ENCODE peak calls at places on chromosomes 3 and 15, in six cellular contexts. H is NCI-H2171; E is activated naive CD4-positive, alpha-beta T cell treated with anti-CD3 and anti-CD28 coated beads, Interleukin-2, amount 50 U/mL, for 72 hours; A is choroid plexus epithelial cell; M is HTR-8/SVneo; J is sciatic nerve. Z is an unnamed sample.

GRCh38 chr15:49439678-49440375 is 16.8 kb downstream of the FGF7 start:
- DNase-seq in H (no peak), E (no peak), A (no peak), M (no peak), J (no peak), Z (no peak)

GRCh38 chr3:190912736-190913135 is 50.2 kb upstream of the GMNC start:
- DNase-seq in H (no peak), E (no peak), A (no peak), M (no peak), J (no peak), Z (no peak)

GRCh38 chr15:67501177-67501835 is 19.6 kb upstream of the C15orf61 start:
- DNase-seq in H (no peak), E (no peak), A (peak; percentile 73), M (peak; percentile 51), J (no peak), Z (no peak)

GRCh38 chr3:197082871-197083270 is 53.3 kb upstream of the MELTF start:
- DNase-seq in H (no peak), E (no peak), A (peak; percentile 26), M (no peak), J (no peak), Z (no peak)

GRCh38 chr15:31265871-31266711 is 60.5 kb upstream of the KLF13 start:
- DNase-seq in H (no peak), E (peak; percentile 71), A (peak; percentile 54), M (no peak), J (peak; percentile 62), Z (peak; percentile 45)

GRCh38 chr3:46114324-46114988 is 87.2 kb upstream of the XCR1 start:
- DNase-seq in H (no peak), E (no peak), A (peak; percentile 82), M (peak; percentile 20), J (no peak), Z (no peak)

GRCh38 chr3:23442598-23443383 is 239.7 kb downstream of the UBE2E2 start:
- DNase-seq in H (no peak), E (no peak), A (peak; percentile 89), M (no peak), J (no peak), Z (no peak)

GRCh38 chr15:36911322-36911944 is 188.9 kb downstream of the MEIS2 start:
- DNase-seq in H (no peak), E (no peak), A (peak; percentile 66), M (no peak), J (no peak), Z (no peak)

GRCh38 chr3:74302274-74302673 is 312.2 kb downstream of the CNTN3 start:
- DNase-seq in H (no peak), E (no peak), A (no peak), M (no peak), J (no peak), Z (no peak)

GRCh38 chr15:31296304-31297220 is 30.1 kb upstream of the KLF13 start:
- DNase-seq in H (peak; percentile 34), E (peak; percentile 44), A (peak; percentile 30), M (no peak), J (no peak), Z (peak; percentile 9)

GRCh38 chr3:173398111-173398479 is 551 bp downstream of the NLGN1 start:
- DNase-seq in H (no peak), E (no peak), A (peak; percentile 40), M (peak; percentile 2), J (no peak), Z (peak; percentile 49)

GRCh38 chr15:72342385-72342784 is 22.4 kb upstream of the CELF6 start:
- DNase-seq in H (no peak), E (no peak), A (peak; percentile 43), M (peak; percentile 31), J (no peak), Z (no peak)

GRCh38 chr15:92914103-92914499 is 14.0 kb downstream of the CHD2 start:
- DNase-seq in H (no peak), E (no peak), A (no peak), M (no peak), J (no peak), Z (no peak)

GRCh38 chr15:92848464-92848851 is 51.7 kb upstream of the CHD2 start:
- DNase-seq in H (no peak), E (no peak), A (no peak), M (no peak), J (no peak), Z (no peak)

GRCh38 chr3:101962055-101962454 is 112.7 kb downstream of the NFKBIZ start:
- DNase-seq in H (no peak), E (no peak), A (peak; percentile 61), M (no peak), J (no peak), Z (no peak)

GRCh38 chr15:46580487-46580886 is 945.7 kb downstream of the SQOR start:
- DNase-seq in H (no peak), E (no peak), A (no peak), M (no peak), J (no peak), Z (no peak)

GRCh38 chr15:36912311-36912712 is 188.0 kb downstream of the MEIS2 start:
- DNase-seq in H (no peak), E (no peak), A (peak; percentile 53), M (no peak), J (no peak), Z (no peak)

GRCh38 chr3:52434491-52435115 is 10.3 kb downstream of the SEMA3G start:
- DNase-seq in H (no peak), E (no peak), A (no peak), M (no peak), J (peak; percentile 48), Z (no peak)

GRCh38 chr3:136193273-136194043 is 2.7 kb downstream of the MSL2 start:
- DNase-seq in H (no peak), E (no peak), A (peak; percentile 23), M (no peak), J (no peak), Z (no peak)

GRCh38 chr3:170467560-170467959 is 48.9 kb downstream of the CLDN11 start:
- DNase-seq in H (peak; percentile 44), E (no peak), A (no peak), M (no peak), J (no peak), Z (no peak)

GRCh38 chr3:45218578-45219390 is 7.3 kb downstream of the TMEM158 start:
- DNase-seq in H (no peak), E (no peak), A (peak; percentile 65), M (no peak), J (no peak), Z (no peak)

GRCh38 chr3:86788371-86788770 is 202.6 kb downstream of the VGLL3 start:
- DNase-seq in H (no peak), E (no peak), A (peak; percentile 26), M (no peak), J (no peak), Z (no peak)

GRCh38 chr3:154132777-154133375 is 11.7 kb downstream of the ARHGEF26 start:
- DNase-seq in H (peak; percentile 52), E (no peak), A (peak; percentile 30), M (no peak), J (no peak), Z (no peak)

GRCh38 chr15:34109775-34110663 is 8.1 kb downstream of the PGBD4 start:
- DNase-seq in H (peak; percentile 15), E (no peak), A (peak; percentile 77), M (peak; percentile 17), J (no peak), Z (no peak)

GRCh38 chr3:45630325-45630724 is 35.8 kb downstream of the LIMD1 start:
- DNase-seq in H (no peak), E (no peak), A (no peak), M (no peak), J (no peak), Z (no peak)

GRCh38 chr3:124859025-124859424 is 28.1 kb downstream of the ITGB5 start:
- DNase-seq in H (no peak), E (no peak), A (peak; percentile 90), M (no peak), J (no peak), Z (no peak)

GRCh38 chr3:51386159-51386851 is 1.2 kb downstream of the MANF start:
- DNase-seq in H (no peak), E (no peak), A (no peak), M (no peak), J (no peak), Z (no peak)

GRCh38 chr3:124428372-124429128 is 301.7 kb upstream of the UMPS start:
- DNase-seq in H (no peak), E (no peak), A (no peak), M (peak; percentile 31), J (no peak), Z (no peak)

GRCh38 chr3:196406806-196407470 is 25.3 kb downstream of the UBXN7 start:
- DNase-seq in H (no peak), E (no peak), A (peak; percentile 93), M (peak; percentile 62), J (no peak), Z (no peak)

GRCh38 chr3:137050281-137050680 is 92.5 kb downstream of the IL20RB start:
- DNase-seq in H (no peak), E (no peak), A (no peak), M (no peak), J (no peak), Z (no peak)

GRCh38 chr3:177150970-177151627 is 46.2 kb downstream of the TBL1XR1 start:
- DNase-seq in H (no peak), E (no peak), A (peak; percentile 90), M (peak; percentile 59), J (no peak), Z (no peak)